ENCODE peak calls at places on chromosomes 4 and X, in ten cellular contexts. One of them, this sample, is unnamed.

GRCh38 chr4:99642725-99643489 is 14.7 kb downstream of the C4orf54 start:
- DNase-seq in cardiac muscle cell: no peak
- DNase-seq in IMR-90: no peak
- DNase-seq in Calu3: no peak
- DNase-seq in GM13977: no peak
- DNase-seq in uterus: no peak
- DNase-seq in CD4-positive, alpha-beta T cell: no peak
- DNase-seq in H9: no peak
- DNase-seq in pancreas: peak
- DNase-seq in psoas muscle: peak
- DNase-seq in this sample: no peak

GRCh38 chr4:85092943-85093342 is 126.5 kb upstream of the WDFY3 start:
- DNase-seq in CD4-positive, alpha-beta T cell: no peak
- DNase-seq in GM13977: no peak
- DNase-seq in cardiac muscle cell: no peak
- DNase-seq in H9: no peak
- DNase-seq in psoas muscle: no peak
- DNase-seq in Calu3: no peak
- DNase-seq in IMR-90: no peak
- DNase-seq in pancreas: no peak
- DNase-seq in uterus: no peak
- DNase-seq in this sample: no peak

GRCh38 chr4:101501421-101501820 is 154.1 kb upstream of the PPP3CA start:
- DNase-seq in GM13977: no peak
- DNase-seq in CD4-positive, alpha-beta T cell: no peak
- DNase-seq in H9: no peak
- DNase-seq in cardiac muscle cell: no peak
- DNase-seq in IMR-90: no peak
- DNase-seq in psoas muscle: no peak
- DNase-seq in Calu3: no peak
- DNase-seq in uterus: no peak
- DNase-seq in pancreas: no peak
- DNase-seq in this sample: no peak

GRCh38 chr4:185535818-185536729 is 767 bp upstream of the PDLIM3 start:
- DNase-seq in Calu3: no peak
- DNase-seq in GM13977: peak
- DNase-seq in uterus: peak
- DNase-seq in psoas muscle: peak
- DNase-seq in H9: no peak
- DNase-seq in CD4-positive, alpha-beta T cell: no peak
- DNase-seq in cardiac muscle cell: no peak
- DNase-seq in IMR-90: no peak
- DNase-seq in pancreas: no peak
- DNase-seq in this sample: peak

GRCh38 chrX:31483336-31483735 is 411.5 kb upstream of the FTHL17 start:
- DNase-seq in GM13977: no peak
- DNase-seq in IMR-90: peak
- DNase-seq in Calu3: no peak
- DNase-seq in H9: no peak
- DNase-seq in psoas muscle: no peak
- DNase-seq in CD4-positive, alpha-beta T cell: no peak
- DNase-seq in cardiac muscle cell: no peak
- DNase-seq in pancreas: no peak
- DNase-seq in uterus: no peak
- DNase-seq in this sample: no peak

GRCh38 chrX:2497961-2498780 is 2.6 kb downstream of the DHRSX start:
- DNase-seq in GM13977: no peak
- DNase-seq in psoas muscle: no peak
- DNase-seq in Calu3: peak
- DNase-seq in IMR-90: peak
- DNase-seq in cardiac muscle cell: peak
- DNase-seq in H9: no peak
- DNase-seq in uterus: no peak
- DNase-seq in CD4-positive, alpha-beta T cell: no peak
- DNase-seq in pancreas: peak
- DNase-seq in this sample: no peak

GRCh38 chr4:138341739-138342415 is 99.7 kb upstream of the SLC7A11 start:
- DNase-seq in IMR-90: no peak
- DNase-seq in GM13977: no peak
- DNase-seq in uterus: no peak
- DNase-seq in Calu3: no peak
- DNase-seq in cardiac muscle cell: no peak
- DNase-seq in CD4-positive, alpha-beta T cell: no peak
- DNase-seq in H9: no peak
- DNase-seq in pancreas: no peak
- DNase-seq in psoas muscle: no peak
- DNase-seq in this sample: no peak

GRCh38 chr4:48296330-48296729 is 26.7 kb upstream of the TEC start:
- DNase-seq in CD4-positive, alpha-beta T cell: no peak
- DNase-seq in cardiac muscle cell: no peak
- DNase-seq in GM13977: peak
- DNase-seq in uterus: no peak
- DNase-seq in IMR-90: peak
- DNase-seq in Calu3: no peak
- DNase-seq in H9: no peak
- DNase-seq in pancreas: no peak
- DNase-seq in psoas muscle: no peak
- DNase-seq in this sample: no peak

GRCh38 chr4:38071801-38072567 is 111.8 kb downstream of the PTTG2 start:
- DNase-seq in GM13977: peak
- DNase-seq in psoas muscle: no peak
- DNase-seq in CD4-positive, alpha-beta T cell: no peak
- DNase-seq in pancreas: no peak
- DNase-seq in cardiac muscle cell: peak
- DNase-seq in Calu3: no peak
- DNase-seq in uterus: no peak
- DNase-seq in H9: no peak
- DNase-seq in IMR-90: peak
- DNase-seq in this sample: no peak

GRCh38 chr4:74632634-74633033 is 161.7 kb downstream of the BTC start:
- DNase-seq in GM13977: no peak
- DNase-seq in uterus: peak
- DNase-seq in IMR-90: peak
- DNase-seq in pancreas: peak
- DNase-seq in Calu3: peak
- DNase-seq in H9: no peak
- DNase-seq in CD4-positive, alpha-beta T cell: peak
- DNase-seq in psoas muscle: no peak
- DNase-seq in cardiac muscle cell: no peak
- DNase-seq in this sample: no peak

DNA sequence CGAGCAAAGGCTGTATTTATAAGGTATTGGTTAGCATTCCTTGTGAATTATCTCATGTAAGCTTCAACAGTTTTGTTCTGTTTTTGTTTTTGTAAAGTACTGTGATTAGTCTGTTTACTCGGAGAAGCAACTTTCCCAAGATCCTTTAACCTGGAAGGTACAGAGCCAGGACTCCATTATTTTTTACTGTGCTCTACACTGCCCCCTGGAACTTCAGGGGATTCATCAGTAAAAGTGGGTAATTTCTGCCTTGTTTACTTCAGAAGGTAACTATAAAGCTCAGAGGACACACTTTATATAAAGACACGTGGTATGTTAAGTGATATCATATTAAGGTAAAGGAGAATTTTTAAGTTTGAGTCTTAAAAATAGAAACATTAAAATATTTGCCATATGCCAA is 124.9 kb downstream of the IQCM start:
- DNase-seq in IMR-90: no peak
- DNase-seq in pancreas: no peak
- DNase-seq in Calu3: no peak
- DNase-seq in cardiac muscle cell: no peak
- DNase-seq in GM13977: no peak
- DNase-seq in psoas muscle: no peak
- DNase-seq in CD4-positive, alpha-beta T cell: no peak
- DNase-seq in uterus: no peak
- DNase-seq in H9: no peak
- DNase-seq in this sample: no peak
- TF ChIP-seq CTCF in IMR-90: no peak
- TF ChIP-seq CTCF in pancreas: no peak
- TF ChIP-seq CTCF in Calu3: no peak
- TF ChIP-seq CTCF in cardiac muscle cell: no peak
- TF ChIP-seq CTCF in GM13977: no peak
- TF ChIP-seq CTCF in psoas muscle: no peak
- TF ChIP-seq CTCF in CD4-positive, alpha-beta T cell: no peak
- TF ChIP-seq CTCF in uterus: no peak
- TF ChIP-seq CTCF in H9: peak
- TF ChIP-seq CTCF in this sample: peak

GRCh38 chrX:96112689-96113088 is 572.0 kb upstream of the DIAPH2 start:
- DNase-seq in GM13977: no peak
- DNase-seq in cardiac muscle cell: no peak
- DNase-seq in uterus: no peak
- DNase-seq in psoas muscle: no peak
- DNase-seq in IMR-90: no peak
- DNase-seq in H9: no peak
- DNase-seq in CD4-positive, alpha-beta T cell: no peak
- DNase-seq in Calu3: no peak
- DNase-seq in pancreas: no peak
- DNase-seq in this sample: no peak
- TF ChIP-seq CTCF in GM13977: no peak
- TF ChIP-seq CTCF in cardiac muscle cell: no peak
- TF ChIP-seq CTCF in uterus: no peak
- TF ChIP-seq CTCF in psoas muscle: no peak
- TF ChIP-seq CTCF in IMR-90: no peak
- TF ChIP-seq CTCF in H9: no peak
- TF ChIP-seq CTCF in CD4-positive, alpha-beta T cell: no peak
- TF ChIP-seq CTCF in Calu3: no peak
- TF ChIP-seq CTCF in pancreas: no peak
- TF ChIP-seq CTCF in this sample: peak

GRCh38 chr4:126592088-126592487 is 1040.7 kb upstream of the INTU start:
- DNase-seq in GM13977: no peak
- DNase-seq in uterus: no peak
- DNase-seq in cardiac muscle cell: peak
- DNase-seq in Calu3: no peak
- DNase-seq in H9: no peak
- DNase-seq in psoas muscle: no peak
- DNase-seq in CD4-positive, alpha-beta T cell: no peak
- DNase-seq in pancreas: no peak
- DNase-seq in IMR-90: peak
- DNase-seq in this sample: no peak
- TF ChIP-seq CTCF in GM13977: no peak
- TF ChIP-seq CTCF in uterus: no peak
- TF ChIP-seq CTCF in cardiac muscle cell: peak
- TF ChIP-seq CTCF in Calu3: no peak
- TF ChIP-seq CTCF in H9: peak
- TF ChIP-seq CTCF in psoas muscle: no peak
- TF ChIP-seq CTCF in CD4-positive, alpha-beta T cell: no peak
- TF ChIP-seq CTCF in pancreas: no peak
- TF ChIP-seq CTCF in IMR-90: peak
- TF ChIP-seq CTCF in this sample: peak

GRCh38 chr4:163048447-163048846 is 118.2 kb downstream of the NAF1 start:
- DNase-seq in H9: peak
- DNase-seq in uterus: no peak
- DNase-seq in psoas muscle: no peak
- DNase-seq in CD4-positive, alpha-beta T cell: no peak
- DNase-seq in IMR-90: peak
- DNase-seq in pancreas: peak
- DNase-seq in cardiac muscle cell: peak
- DNase-seq in GM13977: peak
- DNase-seq in Calu3: peak
- DNase-seq in this sample: peak
- TF ChIP-seq CTCF in H9: peak
- TF ChIP-seq CTCF in uterus: no peak
- TF ChIP-seq CTCF in psoas muscle: peak
- TF ChIP-seq CTCF in CD4-positive, alpha-beta T cell: peak
- TF ChIP-seq CTCF in IMR-90: peak
- TF ChIP-seq CTCF in pancreas: no peak
- TF ChIP-seq CTCF in cardiac muscle cell: peak
- TF ChIP-seq CTCF in GM13977: peak
- TF ChIP-seq CTCF in Calu3: no peak
- TF ChIP-seq CTCF in this sample: peak

DNA sequence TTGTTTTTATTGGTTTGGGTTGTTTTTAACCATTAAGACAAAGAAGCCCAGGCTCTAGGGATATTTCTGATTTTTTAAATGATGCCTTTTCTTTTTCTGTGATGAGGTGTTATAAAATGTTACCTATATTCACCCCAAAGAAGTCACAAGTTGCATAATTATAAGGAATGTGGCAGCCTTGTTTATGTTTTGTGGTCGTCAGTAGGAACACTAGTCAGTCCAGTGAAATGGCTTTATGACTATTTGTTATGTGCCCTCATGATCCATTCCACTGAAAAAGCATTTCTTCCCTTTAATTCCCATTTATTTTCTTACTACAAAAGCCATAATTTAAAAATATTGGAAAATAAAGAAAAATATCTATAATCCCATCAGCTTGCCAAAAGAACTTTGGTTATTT is 34.4 kb downstream of the CC2D2A start:
- DNase-seq in pancreas: no peak
- DNase-seq in GM13977: no peak
- DNase-seq in H9: no peak
- DNase-seq in psoas muscle: no peak
- DNase-seq in Calu3: no peak
- DNase-seq in CD4-positive, alpha-beta T cell: no peak
- DNase-seq in IMR-90: peak
- DNase-seq in cardiac muscle cell: no peak
- DNase-seq in uterus: no peak
- DNase-seq in this sample: no peak
- TF ChIP-seq CTCF in pancreas: no peak
- TF ChIP-seq CTCF in GM13977: no peak
- TF ChIP-seq CTCF in H9: no peak
- TF ChIP-seq CTCF in psoas muscle: no peak
- TF ChIP-seq CTCF in Calu3: no peak
- TF ChIP-seq CTCF in CD4-positive, alpha-beta T cell: no peak
- TF ChIP-seq CTCF in IMR-90: no peak
- TF ChIP-seq CTCF in cardiac muscle cell: no peak
- TF ChIP-seq CTCF in uterus: no peak
- TF ChIP-seq CTCF in this sample: no peak

DNA sequence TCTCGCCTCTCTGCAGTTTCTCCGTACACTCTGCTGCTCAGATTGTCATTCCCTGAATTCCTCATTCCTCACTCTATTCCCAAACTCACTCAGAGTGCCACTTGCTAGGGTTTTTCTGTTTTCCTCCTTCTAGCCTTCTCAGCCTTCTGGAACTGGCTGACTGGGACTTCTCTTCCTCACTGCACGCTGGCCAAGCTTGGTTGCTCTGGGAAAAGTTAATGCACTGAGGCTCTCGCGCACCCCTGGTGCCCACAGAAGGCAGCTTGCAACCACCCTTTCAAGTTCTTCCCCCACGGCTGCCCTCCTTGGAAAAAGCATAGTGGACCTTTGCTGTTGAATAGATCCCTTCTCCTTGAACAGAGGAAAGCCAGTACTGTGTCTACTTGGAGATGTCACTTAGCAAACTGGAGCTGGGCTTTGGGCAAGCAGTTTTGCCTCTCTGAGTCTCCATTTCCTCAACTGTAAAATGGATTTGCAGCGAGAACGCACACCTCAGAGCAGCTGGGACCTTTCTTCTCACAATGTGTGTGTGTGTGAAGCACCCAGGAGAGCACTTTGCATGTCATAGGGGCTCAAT is 6.0 kb upstream of the CCKAR start:
- DNase-seq in Calu3: no peak
- DNase-seq in CD4-positive, alpha-beta T cell: no peak
- DNase-seq in IMR-90: no peak
- DNase-seq in uterus: no peak
- DNase-seq in psoas muscle: no peak
- DNase-seq in cardiac muscle cell: no peak
- DNase-seq in GM13977: no peak
- DNase-seq in H9: no peak
- DNase-seq in pancreas: no peak
- DNase-seq in this sample: no peak
- TF ChIP-seq CTCF in Calu3: no peak
- TF ChIP-seq CTCF in CD4-positive, alpha-beta T cell: no peak
- TF ChIP-seq CTCF in IMR-90: no peak
- TF ChIP-seq CTCF in uterus: no peak
- TF ChIP-seq CTCF in psoas muscle: no peak
- TF ChIP-seq CTCF in cardiac muscle cell: no peak
- TF ChIP-seq CTCF in GM13977: no peak
- TF ChIP-seq CTCF in H9: no peak
- TF ChIP-seq CTCF in pancreas: no peak
- TF ChIP-seq CTCF in this sample: no peak

This sample was measured in glutamatergic neuron.